ENCODE peak calls at places on chromosomes 11 and 22, in five cellular contexts. One of them, this sample, is unnamed.

GRCh38 chr11:1968454-1968995 is 21.4 kb downstream of the MRPL23 start:
- DNase-seq in brain microvascular endothelial cell: no peak
- DNase-seq in IMR-90: no peak
- DNase-seq in upper lobe of right lung: no peak
- DNase-seq in colonic mucosa: no peak
- DNase-seq in this sample: no peak

GRCh38 chr11:67584205-67584880 is 731 bp downstream of the GSTP1 start:
- DNase-seq in brain microvascular endothelial cell: no peak
- DNase-seq in IMR-90: peak; percentile 54
- DNase-seq in upper lobe of right lung: peak; percentile 93
- DNase-seq in colonic mucosa: peak; percentile 88
- DNase-seq in this sample: peak; percentile 76

GRCh38 chr22:33710326-33710725 is 209.9 kb downstream of the LARGE1 start:
- DNase-seq in brain microvascular endothelial cell: no peak
- DNase-seq in IMR-90: no peak
- DNase-seq in upper lobe of right lung: no peak
- DNase-seq in colonic mucosa: no peak
- DNase-seq in this sample: no peak

GRCh38 chr22:38725900-38726655 is 20.3 kb downstream of the GTPBP1 start:
- DNase-seq in brain microvascular endothelial cell: no peak
- DNase-seq in IMR-90: no peak
- DNase-seq in upper lobe of right lung: no peak
- DNase-seq in colonic mucosa: no peak
- DNase-seq in this sample: no peak

GRCh38 chr11:66006891-66007176 is 4.5 kb downstream of the BANF1 start:
- DNase-seq in brain microvascular endothelial cell: no peak
- DNase-seq in IMR-90: no peak
- DNase-seq in upper lobe of right lung: no peak
- DNase-seq in colonic mucosa: no peak
- DNase-seq in this sample: no peak

GRCh38 chr11:62974848-62975522 is 9.8 kb downstream of the SLC22A6 start:
- DNase-seq in brain microvascular endothelial cell: no peak
- DNase-seq in IMR-90: no peak
- DNase-seq in upper lobe of right lung: peak; percentile 73
- DNase-seq in colonic mucosa: peak; percentile 88
- DNase-seq in this sample: no peak

GRCh38 chr11:63639195-63639832 is 25.1 kb upstream of the PLAAT3 start:
- DNase-seq in brain microvascular endothelial cell: no peak
- DNase-seq in IMR-90: peak; percentile 27
- DNase-seq in upper lobe of right lung: no peak
- DNase-seq in colonic mucosa: no peak
- DNase-seq in this sample: no peak

GRCh38 chr11:44731685-44732411 is 5.1 kb downstream of the TSPAN18 start:
- DNase-seq in brain microvascular endothelial cell: no peak
- DNase-seq in IMR-90: no peak
- DNase-seq in upper lobe of right lung: no peak
- DNase-seq in colonic mucosa: no peak
- DNase-seq in this sample: no peak

GRCh38 chr11:15848769-15849168 is 507.6 kb downstream of the SOX6 start:
- DNase-seq in brain microvascular endothelial cell: no peak
- DNase-seq in IMR-90: no peak
- DNase-seq in upper lobe of right lung: no peak
- DNase-seq in colonic mucosa: no peak
- DNase-seq in this sample: no peak

GRCh38 chr22:39546889-39547586 is 14.5 kb upstream of the RPS19BP1 start:
- DNase-seq in brain microvascular endothelial cell: peak; percentile 57
- DNase-seq in IMR-90: peak; percentile 69
- DNase-seq in upper lobe of right lung: no peak
- DNase-seq in colonic mucosa: no peak
- DNase-seq in this sample: peak; percentile 76

GRCh38 chr11:13260196-13260962 is 17.2 kb upstream of the BMAL1 start:
- DNase-seq in brain microvascular endothelial cell: no peak
- DNase-seq in IMR-90: no peak
- DNase-seq in upper lobe of right lung: no peak
- DNase-seq in colonic mucosa: no peak
- DNase-seq in this sample: no peak